ENCODE peak calls at places on chromosomes 6 and 20, in four cellular contexts. C is SK-N-SH, K is GM12878, O is stomach. W is an unnamed sample.

GRCh38 chr20:23869520-23869919 is 10.0 kb downstream of the CST5 start:
- DNase-seq in C (no peak), K (no peak), O (no peak), W (no peak)

GRCh38 chr6:30836957-30837356 is 47.4 kb upstream of the DDR1 start:
- DNase-seq in C (no peak), K (no peak), O (no peak), W (no peak)

GRCh38 chr6:137297887-137298286 is 78.7 kb upstream of the IFNGR1 start:
- DNase-seq in C (no peak), K (no peak), O (no peak), W (no peak)

GRCh38 chr6:112802154-112802553 is 455.0 kb downstream of the RFPL4B start:
- DNase-seq in C (no peak), K (no peak), O (no peak), W (no peak)

GRCh38 chr6:119256978-119257462 is 92.5 kb downstream of the MAN1A1 start:
- DNase-seq in C (no peak), K (no peak), O (no peak), W (no peak)

GRCh38 chr6:14001329-14002012 is 76.7 kb downstream of the RNF182 start:
- DNase-seq in C (peak), K (no peak), O (no peak), W (no peak)

GRCh38 chr6:148422085-148422484 is 79.4 kb downstream of the SASH1 start:
- DNase-seq in C (no peak), K (no peak), O (no peak), W (no peak)

GRCh38 chr20:62567246-62568044 is 74.9 kb upstream of the SLCO4A1 start:
- DNase-seq in C (no peak), K (no peak), O (no peak), W (no peak)

GRCh38 chr6:158686311-158686710 is 36.5 kb downstream of the SYTL3 start:
- DNase-seq in C (no peak), K (no peak), O (no peak), W (no peak)

GRCh38 chr6:47042238-47042843 is at the start of gene ADGRF1:
- DNase-seq in C (no peak), K (no peak), O (peak), W (peak)

GRCh38 chr6:23006656-23007055 is 437.3 kb downstream of the HDGFL1 start:
- DNase-seq in C (no peak), K (no peak), O (no peak), W (no peak)

GRCh38 chr6:118963003-118963402 is 28.0 kb upstream of the MCM9 start:
- DNase-seq in C (no peak), K (no peak), O (no peak), W (no peak)

GRCh38 chr6:42158011-42158410 is 15.2 kb upstream of the GUCA1A start:
- DNase-seq in C (peak), K (no peak), O (no peak), W (no peak)

GRCh38 chr20:32965115-32965514 is 39.1 kb downstream of the SUN5 start:
- DNase-seq in C (peak), K (no peak), O (no peak), W (no peak)

GRCh38 chr6:18491303-18492090 is 104.3 kb downstream of the RNF144B start:
- DNase-seq in C (no peak), K (no peak), O (no peak), W (peak)

GRCh38 chr20:53957421-53958172 is 112.8 kb downstream of the BCAS1 start:
- DNase-seq in C (no peak), K (no peak), O (no peak), W (no peak)

GRCh38 chr6:28525496-28526039 is at the start of gene GPX5:
- DNase-seq in C (no peak), K (no peak), O (no peak), W (peak)

GRCh38 chr6:110590821-110591351 is 114.5 kb upstream of the SLC22A16 start:
- DNase-seq in C (no peak), K (peak), O (no peak), W (no peak)

GRCh38 chr20:1734269-1734858 is 76.8 kb upstream of the SIRPG start:
- DNase-seq in C (no peak), K (no peak), O (no peak), W (peak)

GRCh38 chr6:139778688-139779087 is 404.2 kb upstream of the CITED2 start:
- DNase-seq in C (no peak), K (no peak), O (no peak), W (no peak)

DNA sequence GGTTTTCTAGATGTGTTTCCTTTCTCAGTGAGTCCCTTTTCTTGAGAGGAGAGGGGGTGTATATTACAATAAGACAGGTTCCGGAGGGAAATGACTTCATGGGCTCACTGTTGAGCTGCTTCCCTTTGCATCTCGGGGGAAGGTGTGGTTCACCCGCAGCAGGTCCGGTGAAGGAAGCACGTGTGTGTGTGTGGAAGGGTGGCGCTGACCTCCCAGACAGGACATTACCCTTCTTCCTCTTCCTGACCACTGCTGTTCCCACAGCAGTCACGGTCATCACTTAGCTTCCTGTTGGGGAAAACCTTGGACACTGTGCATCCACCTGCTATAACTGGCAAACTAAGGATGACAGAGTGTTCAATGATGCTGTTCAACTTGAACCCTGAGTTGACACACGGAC is 83.6 kb downstream of the PLEKHG1 start:
- DNase-seq in C (no peak), K (no peak), O (no peak), W (peak)
- TF ChIP-seq EP300 in C (no peak), K (no peak), O (peak), W (peak)

GRCh38 chr20:60948230-60948629 is 303.8 kb upstream of the CDH4 start:
- DNase-seq in C (no peak), K (no peak), O (no peak), W (no peak)
- TF ChIP-seq EP300 in C (no peak), K (no peak), O (no peak), W (no peak)

GRCh38 chr20:64255361-64256281 is at the start of gene PCMTD2:
- DNase-seq in C (peak), K (peak), O (peak), W (peak)
- TF ChIP-seq EP300 in C (no peak), K (no peak), O (no peak), W (no peak)

GRCh38 chr6:5081955-5082354 is 3.2 kb upstream of the PPP1R3G start:
- DNase-seq in C (no peak), K (no peak), O (no peak), W (no peak)

GRCh38 chr6:5083307-5083583 is 1.9 kb upstream of the PPP1R3G start:
- DNase-seq in C (no peak), K (no peak), O (no peak), W (no peak)

GRCh38 chr6:5081182-5081581 is 4.0 kb upstream of the PPP1R3G start:
- DNase-seq in C (no peak), K (no peak), O (no peak), W (no peak)

GRCh38 chr6:5083813-5084191 is 1.3 kb upstream of the PPP1R3G start:
- DNase-seq in C (no peak), K (no peak), O (no peak), W (no peak)

DNA sequence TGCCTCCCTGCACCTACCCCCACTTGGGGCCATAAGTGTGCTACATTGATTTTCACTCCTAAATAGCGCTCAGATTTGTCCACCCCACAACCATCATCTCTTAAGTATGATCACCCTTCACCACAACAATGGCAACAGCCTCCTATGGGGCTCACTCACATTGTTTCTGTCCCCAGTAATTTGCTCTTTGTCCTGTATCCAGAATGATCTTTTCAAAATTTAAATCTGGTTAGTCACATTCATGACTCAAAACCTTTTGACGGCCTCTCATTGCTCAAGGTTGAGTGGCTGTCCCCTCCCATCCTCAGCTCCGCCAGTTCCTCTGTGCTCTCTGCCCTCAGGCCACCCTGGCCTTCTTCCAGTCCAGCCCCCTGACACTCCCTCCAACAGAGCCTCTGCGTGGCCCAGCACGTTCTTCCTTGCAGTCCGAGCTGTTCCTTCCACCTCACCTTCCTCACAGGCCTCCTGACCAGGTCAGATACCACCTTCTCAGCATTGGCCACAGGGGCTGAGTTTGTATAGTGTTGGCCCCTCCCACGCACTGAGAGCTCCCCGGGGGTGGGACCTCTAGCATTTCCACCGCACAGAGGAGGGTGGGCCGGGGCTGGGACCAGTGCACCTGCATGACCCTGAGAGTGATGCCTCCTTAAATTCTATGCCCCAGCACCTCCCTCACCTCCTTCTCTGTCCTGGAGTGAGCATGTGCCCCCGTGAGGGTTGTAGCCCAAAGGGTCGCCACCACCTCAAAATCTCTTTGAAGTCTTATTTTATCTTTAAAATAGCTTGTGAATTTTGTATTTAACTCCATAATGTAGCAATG is 2.4 kb upstream of the PPP1R3G start:
- DNase-seq in C (peak), K (no peak), O (no peak), W (no peak)
- TF ChIP-seq EP300 in C (no peak), K (no peak), O (no peak), W (no peak)

DNA sequence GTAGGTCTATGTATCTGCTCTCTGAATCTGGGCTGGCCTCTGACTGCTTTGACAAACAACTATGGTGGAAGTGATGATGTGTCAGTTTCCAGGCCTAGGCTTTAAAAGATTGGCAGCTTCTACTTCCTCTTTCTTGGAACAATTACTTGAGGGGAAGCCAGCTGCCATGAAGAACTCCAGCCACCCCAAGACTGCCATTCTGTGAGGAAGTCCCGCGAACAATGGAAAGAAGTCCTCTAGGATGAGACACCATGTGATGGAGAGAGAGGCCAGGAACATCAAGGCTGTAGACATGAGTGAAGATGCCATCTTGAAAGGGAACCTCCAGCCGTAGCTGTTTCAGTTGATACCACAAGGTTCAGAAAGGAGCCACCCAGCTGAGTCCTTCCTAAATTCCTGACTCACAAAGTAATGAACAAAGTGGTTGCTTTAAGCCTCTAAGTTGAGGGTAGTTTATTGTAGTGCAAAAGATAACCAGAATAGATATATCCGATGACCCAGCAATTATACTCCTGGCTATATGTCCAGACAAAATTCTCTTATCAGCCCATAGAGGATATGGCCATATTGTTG is 15.3 kb upstream of the TCF15 start:
- DNase-seq in C (no peak), K (no peak), O (no peak), W (no peak)
- TF ChIP-seq EP300 in C (no peak), K (no peak), O (no peak), W (no peak)

DNA sequence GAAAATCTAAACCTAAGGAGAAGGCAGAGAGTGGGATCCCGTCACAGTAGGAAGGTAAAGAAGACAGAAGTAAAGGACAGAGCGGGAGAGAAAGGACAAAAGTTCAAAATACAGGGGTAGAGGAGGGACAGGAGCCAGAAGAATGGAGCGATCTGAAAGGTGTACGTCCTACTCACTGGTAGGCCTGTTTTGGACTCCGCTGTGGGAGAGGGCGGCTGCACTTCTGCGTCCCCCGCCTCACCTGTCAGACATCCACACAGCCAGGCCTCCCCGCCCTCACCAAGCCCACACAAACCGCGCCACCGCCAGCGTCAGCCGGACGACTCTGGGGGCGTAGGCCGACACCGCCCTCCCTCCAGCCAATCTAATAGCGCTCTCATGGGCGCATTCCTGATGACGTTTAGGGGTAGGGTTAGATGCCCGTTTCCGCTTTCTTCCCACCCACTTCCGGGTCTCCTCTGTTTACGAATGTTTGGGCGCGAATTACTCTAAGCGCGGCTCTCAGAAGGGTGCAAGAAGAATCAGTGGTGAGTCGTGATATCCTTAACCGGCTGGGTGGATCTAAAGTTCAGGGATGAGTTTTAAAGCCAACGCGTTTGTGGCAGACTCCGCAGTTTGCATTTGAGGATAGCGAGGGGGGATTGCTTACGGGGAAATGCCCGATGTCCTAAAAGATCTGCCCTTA is at the start of the genes CENPQ and MMUT:
- DNase-seq in C (peak), K (peak), O (peak), W (peak)
- TF ChIP-seq EP300 in C (no peak), K (no peak), O (no peak), W (peak)

GRCh38 chr6:170553686-170554085 is 483 bp upstream of the TBP start:
- DNase-seq in C (no peak), K (no peak), O (peak), W (no peak)
- TF ChIP-seq EP300 in C (no peak), K (no peak), O (no peak), W (no peak)

DNA sequence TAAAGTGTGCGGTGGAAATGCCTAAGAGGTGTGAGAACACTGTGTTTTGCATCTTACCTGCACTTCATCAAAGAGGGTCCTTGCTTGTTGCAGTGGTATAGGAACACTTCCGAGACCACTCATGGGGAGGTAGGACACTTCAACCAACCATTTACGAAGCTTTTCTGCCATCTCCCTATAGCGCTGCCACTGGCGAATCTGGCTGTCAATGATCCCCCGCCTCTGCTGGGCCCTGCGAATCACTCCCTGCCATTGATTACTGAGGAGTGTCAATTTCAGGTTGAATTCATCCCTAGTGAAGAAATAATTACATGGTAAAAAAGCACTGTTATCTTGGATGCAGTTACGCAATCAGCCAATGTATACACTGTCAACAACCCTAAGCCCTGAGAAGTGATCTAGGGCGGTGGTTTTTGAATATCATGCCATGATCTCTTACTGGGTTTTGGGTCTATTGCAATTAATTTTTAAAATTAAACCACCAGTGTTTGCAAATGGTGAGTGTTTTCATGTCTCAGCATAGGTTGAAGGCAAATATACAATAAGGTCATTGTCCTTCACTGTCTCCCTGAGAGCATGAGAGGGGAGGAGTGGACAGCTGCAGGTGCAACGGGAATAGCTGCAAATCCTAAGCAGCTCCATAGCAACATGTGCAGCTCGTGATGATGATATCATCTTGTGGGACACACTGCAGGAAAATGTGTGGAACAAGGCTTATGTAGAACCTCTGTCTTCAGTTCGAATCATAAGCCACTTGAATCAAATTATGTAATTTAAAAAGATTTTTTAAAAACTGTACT is 400.6 kb downstream of the ESR1 start:
- DNase-seq in C (no peak), K (no peak), O (no peak), W (no peak)
- TF ChIP-seq EP300 in C (no peak), K (no peak), O (no peak), W (no peak)

DNA sequence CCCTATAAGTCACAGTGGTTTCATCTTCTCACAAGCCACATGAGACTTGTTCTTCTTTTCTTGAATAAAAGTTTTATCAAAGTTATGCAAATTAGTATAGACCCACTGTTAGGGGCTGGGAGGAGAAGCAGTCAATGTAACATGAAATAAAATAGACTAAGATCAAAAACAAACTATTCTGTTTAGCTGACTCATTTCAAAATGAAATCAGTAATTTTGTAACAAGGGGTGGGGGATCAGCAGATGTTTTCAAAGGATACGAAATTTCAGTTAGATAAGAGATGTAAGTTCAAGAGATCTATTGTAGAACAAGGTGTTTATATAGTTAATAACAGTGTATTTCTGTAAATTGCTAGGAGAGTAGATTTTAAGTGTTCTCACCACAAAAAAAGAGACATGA is 339.6 kb upstream of the PRDM1 start:
- DNase-seq in C (no peak), K (no peak), O (no peak), W (no peak)
- TF ChIP-seq EP300 in C (no peak), K (no peak), O (no peak), W (no peak)

DNA sequence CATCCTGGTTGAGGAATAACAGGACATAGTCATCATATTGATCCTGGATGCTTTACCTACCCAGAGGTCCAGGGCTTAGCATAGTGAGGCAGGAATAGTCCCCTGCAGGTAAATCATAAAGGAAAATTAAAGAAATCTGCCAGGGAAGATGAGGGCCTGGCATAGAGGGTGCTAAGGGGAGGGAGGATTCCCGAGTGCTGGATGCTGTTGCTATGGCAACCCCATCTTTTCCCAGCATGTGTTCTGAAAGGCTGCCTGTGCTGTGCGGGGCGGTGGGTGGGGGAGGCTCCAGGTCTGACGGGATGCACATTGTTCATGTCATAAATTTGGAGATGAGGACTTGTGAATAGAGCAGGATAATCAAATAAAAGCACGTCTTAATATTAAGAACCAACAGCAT is 212.6 kb upstream of the PCSK2 start:
- DNase-seq in C (peak), K (no peak), O (no peak), W (no peak)
- TF ChIP-seq EP300 in C (no peak), K (no peak), O (no peak), W (no peak)